ENCODE peak calls at places on chromosomes 7 and 10, in seven cellular contexts. M, L, P, V, O, Y and C are unnamed samples.

GRCh38 chr7:43454936-43455518 is 127.9 kb upstream of the STK17A start:
- DNase-seq in P (no peak), O (peak), L (no peak), M (peak), Y (no peak), V (no peak), C (no peak)

GRCh38 chr10:124670849-124671248 is 73.3 kb downstream of the FAM53B start:
- DNase-seq in V (no peak), L (no peak), Y (no peak), P (no peak), O (no peak), M (no peak), C (no peak)

GRCh38 chr10:23314835-23315239 is 29.8 kb downstream of the C10orf67 start:
- DNase-seq in Y (peak), M (peak), O (peak), L (peak), V (peak), P (no peak), C (no peak)

GRCh38 chr10:1629326-1630036 is 107.8 kb downstream of the ADARB2 start:
- DNase-seq in P (no peak), O (peak), M (no peak), V (no peak), L (no peak), Y (no peak), C (no peak)

GRCh38 chr10:97584060-97584797 is at the start of gene HOGA1:
- DNase-seq in V (peak), Y (peak), M (peak), L (no peak), P (no peak), O (peak), C (peak)

GRCh38 chr7:124072603-124073324 is 39.9 kb upstream of the TMEM229A start:
- DNase-seq in Y (no peak), O (no peak), L (peak), M (peak), P (no peak), V (no peak), C (no peak)

GRCh38 chr7:24902276-24902675 is 77.7 kb downstream of the OSBPL3 start:
- DNase-seq in P (no peak), V (no peak), O (no peak), Y (no peak), L (no peak), M (no peak), C (no peak)

GRCh38 chr10:28242560-28243204 is 60.2 kb downstream of the MPP7 start:
- DNase-seq in Y (no peak), L (no peak), M (no peak), V (no peak), P (no peak), O (no peak), C (no peak)

GRCh38 chr10:34075269-34075926 is 739.7 kb downstream of the PARD3 start:
- DNase-seq in V (no peak), L (no peak), O (no peak), M (no peak), Y (no peak), P (no peak), C (no peak)

GRCh38 chr10:17028843-17029580 is 100.6 kb downstream of the CUBN start:
- DNase-seq in M (no peak), P (no peak), L (no peak), Y (no peak), V (no peak), O (no peak), C (no peak)

GRCh38 chr7:94445696-94446194 is 51.0 kb downstream of the COL1A2 start:
- DNase-seq in V (no peak), L (no peak), M (no peak), O (no peak), Y (no peak), P (no peak), C (no peak)

GRCh38 chr7:155441856-155442255 is 16.1 kb upstream of the EN2 start:
- DNase-seq in V (no peak), Y (no peak), P (no peak), M (no peak), O (no peak), L (no peak), C (no peak)

GRCh38 chr10:61280303-61280702 is 172.9 kb downstream of the TMEM26 start:
- DNase-seq in L (no peak), V (no peak), M (peak), O (no peak), P (no peak), Y (no peak), C (no peak)

GRCh38 chr7:127578036-127578684 is 7.2 kb downstream of the GCC1 start:
- DNase-seq in L (no peak), V (no peak), Y (no peak), P (no peak), O (no peak), M (no peak), C (no peak)

GRCh38 chr10:96370575-96371157 is 11.9 kb upstream of the OPALIN start:
- DNase-seq in V (peak), P (no peak), Y (peak), O (peak), M (peak), L (no peak), C (peak)

GRCh38 chr7:3272691-3273141 is 28.3 kb upstream of the SDK1 start:
- DNase-seq in V (no peak), O (no peak), M (peak), P (no peak), Y (no peak), L (no peak), C (no peak)

GRCh38 chr7:42167206-42167913 is 69.6 kb downstream of the GLI3 start:
- DNase-seq in M (no peak), O (no peak), V (no peak), L (no peak), Y (no peak), P (no peak), C (no peak)

GRCh38 chr7:55307123-55307916 is 57.8 kb upstream of the LANCL2 start:
- DNase-seq in M (peak), P (no peak), O (peak), Y (no peak), L (no peak), V (no peak), C (peak)

GRCh38 chr10:102316421-102316820 is 71.1 kb downstream of the GBF1 start:
- DNase-seq in V (no peak), Y (no peak), P (no peak), O (no peak), L (no peak), M (no peak), C (no peak)

GRCh38 chr7:77235280-77235679 is 35.7 kb upstream of the FGL2 start:
- DNase-seq in Y (no peak), M (peak), L (no peak), O (no peak), P (no peak), V (no peak), C (no peak)